ENCODE peak calls at places on chromosomes 16 and 17, in five cellular contexts. One of them, this sample, is unnamed.

GRCh38 chr16:13316008-13316407 is 414.6 kb downstream of the SHISA9 start:
- DNase-seq in mesendoderm: no peak
- DNase-seq in cardiac muscle cell: no peak
- DNase-seq in A549: no peak
- DNase-seq in ascending aorta: no peak
- DNase-seq in this sample: no peak

GRCh38 chr17:41667280-41668008 is 21.2 kb upstream of the EIF1 start:
- DNase-seq in ascending aorta: no peak
- DNase-seq in cardiac muscle cell: no peak
- DNase-seq in mesendoderm: no peak
- DNase-seq in A549: no peak
- DNase-seq in this sample: no peak

GRCh38 chr17:50593321-50593720 is 32.8 kb downstream of the CACNA1G start:
- DNase-seq in ascending aorta: no peak
- DNase-seq in mesendoderm: peak; percentile 77
- DNase-seq in A549: no peak
- DNase-seq in cardiac muscle cell: peak; percentile 98
- DNase-seq in this sample: peak; percentile 82

GRCh38 chr17:29734640-29735039 is 111.9 kb upstream of the CORO6 start:
- DNase-seq in A549: no peak
- DNase-seq in ascending aorta: no peak
- DNase-seq in mesendoderm: no peak
- DNase-seq in cardiac muscle cell: no peak
- DNase-seq in this sample: no peak

GRCh38 chr17:67366193-67367157 is at the start of gene PSMD12:
- DNase-seq in ascending aorta: peak; percentile 96
- DNase-seq in cardiac muscle cell: peak; percentile 94
- DNase-seq in A549: peak; percentile 94
- DNase-seq in mesendoderm: peak; percentile 93
- DNase-seq in this sample: peak; percentile 98

GRCh38 chr17:72122668-72123495 is 2.1 kb downstream of the SOX9 start:
- DNase-seq in mesendoderm: peak; percentile 61
- DNase-seq in cardiac muscle cell: peak; percentile 52
- DNase-seq in ascending aorta: no peak
- DNase-seq in A549: no peak
- DNase-seq in this sample: peak; percentile 79

GRCh38 chr17:77506371-77506991 is 365.7 kb downstream of the SEC14L1 start:
- DNase-seq in ascending aorta: no peak
- DNase-seq in A549: no peak
- DNase-seq in cardiac muscle cell: no peak
- DNase-seq in mesendoderm: no peak
- DNase-seq in this sample: no peak

GRCh38 chr16:22874394-22874793 is 60.4 kb downstream of the HS3ST2 start:
- DNase-seq in mesendoderm: no peak
- DNase-seq in A549: no peak
- DNase-seq in cardiac muscle cell: no peak
- DNase-seq in ascending aorta: no peak
- DNase-seq in this sample: no peak

GRCh38 chr17:29591737-29592624 is 951 bp upstream of the ANKRD13B start:
- DNase-seq in cardiac muscle cell: peak; percentile 93
- DNase-seq in mesendoderm: peak; percentile 95
- DNase-seq in ascending aorta: peak; percentile 91
- DNase-seq in A549: peak; percentile 95
- DNase-seq in this sample: peak; percentile 97

GRCh38 chr17:73566905-73567782 is 77.1 kb downstream of the SDK2 start:
- DNase-seq in ascending aorta: no peak
- DNase-seq in cardiac muscle cell: no peak
- DNase-seq in A549: no peak
- DNase-seq in mesendoderm: peak; percentile 78
- DNase-seq in this sample: no peak

GRCh38 chr17:39304188-39304587 is 78.4 kb upstream of the STAC2 start:
- DNase-seq in ascending aorta: no peak
- DNase-seq in mesendoderm: no peak
- DNase-seq in cardiac muscle cell: no peak
- DNase-seq in A549: no peak
- DNase-seq in this sample: no peak

GRCh38 chr17:28527181-28527681 is 21.1 kb downstream of the FOXN1 start:
- DNase-seq in ascending aorta: no peak
- DNase-seq in cardiac muscle cell: no peak
- DNase-seq in A549: no peak
- DNase-seq in mesendoderm: no peak
- DNase-seq in this sample: no peak

GRCh38 chr17:72826602-72827001 is 265.9 kb downstream of the SLC39A11 start:
- DNase-seq in cardiac muscle cell: no peak
- DNase-seq in mesendoderm: peak; percentile 19
- DNase-seq in ascending aorta: no peak
- DNase-seq in A549: peak; percentile 35
- DNase-seq in this sample: no peak

GRCh38 chr17:29076722-29077121 is 33.8 kb downstream of the PIPOX start:
- DNase-seq in mesendoderm: peak; percentile 60
- DNase-seq in A549: no peak
- DNase-seq in ascending aorta: no peak
- DNase-seq in cardiac muscle cell: no peak
- DNase-seq in this sample: no peak

GRCh38 chr17:72659811-72660210 is 432.7 kb downstream of the SLC39A11 start:
- DNase-seq in cardiac muscle cell: no peak
- DNase-seq in mesendoderm: peak; percentile 28
- DNase-seq in A549: no peak
- DNase-seq in ascending aorta: no peak
- DNase-seq in this sample: no peak

GRCh38 chr17:75335315-75335714 is 46.1 kb upstream of the SLC25A19 start:
- DNase-seq in cardiac muscle cell: no peak
- DNase-seq in mesendoderm: peak; percentile 85
- DNase-seq in A549: no peak
- DNase-seq in ascending aorta: no peak
- DNase-seq in this sample: no peak

GRCh38 chr16:53775821-53776431 is 72.0 kb downstream of the FTO start:
- DNase-seq in mesendoderm: peak; percentile 88
- DNase-seq in ascending aorta: peak; percentile 69
- DNase-seq in cardiac muscle cell: no peak
- DNase-seq in A549: peak; percentile 39
- DNase-seq in this sample: peak; percentile 60

DNA sequence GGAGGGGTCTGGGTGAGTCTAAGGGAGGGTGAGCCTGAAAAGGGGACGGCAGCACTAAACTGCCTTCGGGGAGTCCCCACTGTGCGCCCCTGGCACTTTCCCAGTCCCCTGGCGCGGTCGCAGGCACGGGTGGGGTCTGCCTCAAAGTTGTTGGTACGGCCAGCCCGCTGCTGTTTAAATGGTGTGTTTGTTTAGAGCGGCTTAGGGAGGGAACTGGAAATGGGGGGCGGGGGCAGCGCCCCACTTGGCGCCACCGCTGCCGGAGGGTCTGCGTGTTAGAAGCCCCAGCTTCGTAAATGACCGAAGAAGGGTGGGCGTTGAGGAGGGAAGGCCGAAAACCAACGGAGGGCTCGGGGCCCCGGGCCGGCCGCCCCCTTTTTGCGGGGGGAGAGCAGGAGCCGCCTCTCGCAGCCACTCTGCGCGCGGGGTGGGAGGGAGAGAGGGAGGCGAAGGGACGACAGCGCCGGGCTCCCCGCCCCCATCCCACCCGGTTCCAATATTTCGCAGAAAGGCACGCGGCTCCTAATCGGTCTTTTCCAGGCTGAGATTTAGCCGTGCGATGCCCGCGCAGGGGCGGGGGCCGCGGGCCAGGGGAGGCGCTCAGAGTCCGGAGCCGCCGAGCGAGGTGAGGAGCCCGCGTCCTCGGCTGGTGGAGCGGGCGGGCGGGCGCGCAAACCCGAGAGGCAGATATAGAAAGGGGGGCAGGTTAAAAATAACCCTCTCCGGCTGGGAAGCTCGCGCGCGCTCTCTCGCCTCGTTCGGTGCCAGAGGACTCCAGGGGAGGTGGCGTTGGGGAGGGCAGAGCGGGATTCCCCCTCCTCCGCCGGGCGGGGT is 55.0 kb downstream of the SREBF1 start:
- DNase-seq in A549: peak; percentile 43
- DNase-seq in ascending aorta: peak; percentile 85
- DNase-seq in mesendoderm: peak; percentile 77
- DNase-seq in cardiac muscle cell: peak; percentile 95
- DNase-seq in this sample: peak; percentile 93
- H3K27ac ChIP-seq in A549: peak overlapping the region; percentile 50
- H3K27ac ChIP-seq in ascending aorta: peak overlapping the region; percentile 83
- H3K27ac ChIP-seq in mesendoderm: peak overlapping the region; percentile 55
- H3K27ac ChIP-seq in cardiac muscle cell: peak overlapping the region; percentile 96
- H3K27ac ChIP-seq in this sample: peak overlapping the region; percentile 60

GRCh38 chr16:934178-934577 is 36.6 kb downstream of the LMF1 start:
- DNase-seq in cardiac muscle cell: no peak
- DNase-seq in ascending aorta: no peak
- DNase-seq in A549: no peak
- DNase-seq in mesendoderm: no peak
- DNase-seq in this sample: no peak

GRCh38 chr16:933581-933980 is 37.2 kb downstream of the LMF1 start:
- DNase-seq in ascending aorta: no peak
- DNase-seq in mesendoderm: no peak
- DNase-seq in cardiac muscle cell: no peak
- DNase-seq in A549: no peak
- DNase-seq in this sample: no peak

GRCh38 chr16:937311-937710 is 33.5 kb downstream of the LMF1 start:
- DNase-seq in ascending aorta: no peak
- DNase-seq in mesendoderm: no peak
- DNase-seq in A549: no peak
- DNase-seq in cardiac muscle cell: no peak
- DNase-seq in this sample: no peak

GRCh38 chr16:937723-938122 is 33.1 kb downstream of the LMF1 start:
- DNase-seq in A549: no peak
- DNase-seq in cardiac muscle cell: no peak
- DNase-seq in ascending aorta: no peak
- DNase-seq in mesendoderm: no peak
- DNase-seq in this sample: no peak

DNA sequence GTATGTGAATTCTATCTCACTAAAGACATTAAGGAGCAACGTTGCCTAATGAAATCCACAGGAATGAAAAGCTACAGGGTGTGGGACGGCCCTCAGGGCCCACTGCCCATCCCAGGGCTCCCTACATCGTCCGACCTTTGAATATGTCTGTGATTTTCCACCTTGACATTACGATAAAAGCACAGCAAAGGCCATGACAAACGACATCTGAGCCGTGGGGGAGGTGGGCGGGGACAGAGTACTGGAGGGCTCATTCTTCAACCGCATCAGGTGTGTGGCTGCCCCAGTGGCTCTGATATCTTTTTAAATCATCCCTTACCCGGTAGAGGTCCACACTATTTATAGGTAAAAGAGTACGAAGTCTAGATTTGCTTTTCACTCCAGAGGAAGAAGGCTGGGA is 35.1 kb downstream of the LMF1 start:
- DNase-seq in ascending aorta: no peak
- DNase-seq in A549: no peak
- DNase-seq in cardiac muscle cell: no peak
- DNase-seq in mesendoderm: no peak
- DNase-seq in this sample: no peak
- H3K27ac ChIP-seq in ascending aorta: no peak overlapping the region
- H3K27ac ChIP-seq in A549: no peak overlapping the region
- H3K27ac ChIP-seq in cardiac muscle cell: no peak overlapping the region
- H3K27ac ChIP-seq in mesendoderm: no peak overlapping the region
- H3K27ac ChIP-seq in this sample: no peak overlapping the region

GRCh38 chr16:86945166-86945900 is 367.0 kb downstream of the FOXL1 start:
- DNase-seq in A549: no peak
- DNase-seq in cardiac muscle cell: no peak
- DNase-seq in mesendoderm: peak; percentile 57
- DNase-seq in ascending aorta: no peak
- DNase-seq in this sample: no peak

GRCh38 chr16:86939609-86940008 is 361.3 kb downstream of the FOXL1 start:
- DNase-seq in cardiac muscle cell: no peak
- DNase-seq in ascending aorta: no peak
- DNase-seq in A549: no peak
- DNase-seq in mesendoderm: no peak
- DNase-seq in this sample: no peak

GRCh38 chr16:86946396-86946795 is 368.0 kb downstream of the FOXL1 start:
- DNase-seq in cardiac muscle cell: no peak
- DNase-seq in ascending aorta: no peak
- DNase-seq in mesendoderm: peak; percentile 89
- DNase-seq in A549: peak; percentile 26
- DNase-seq in this sample: no peak

GRCh38 chr16:86942469-86943175 is 364.3 kb downstream of the FOXL1 start:
- DNase-seq in ascending aorta: no peak
- DNase-seq in mesendoderm: no peak
- DNase-seq in A549: no peak
- DNase-seq in cardiac muscle cell: no peak
- DNase-seq in this sample: no peak

DNA sequence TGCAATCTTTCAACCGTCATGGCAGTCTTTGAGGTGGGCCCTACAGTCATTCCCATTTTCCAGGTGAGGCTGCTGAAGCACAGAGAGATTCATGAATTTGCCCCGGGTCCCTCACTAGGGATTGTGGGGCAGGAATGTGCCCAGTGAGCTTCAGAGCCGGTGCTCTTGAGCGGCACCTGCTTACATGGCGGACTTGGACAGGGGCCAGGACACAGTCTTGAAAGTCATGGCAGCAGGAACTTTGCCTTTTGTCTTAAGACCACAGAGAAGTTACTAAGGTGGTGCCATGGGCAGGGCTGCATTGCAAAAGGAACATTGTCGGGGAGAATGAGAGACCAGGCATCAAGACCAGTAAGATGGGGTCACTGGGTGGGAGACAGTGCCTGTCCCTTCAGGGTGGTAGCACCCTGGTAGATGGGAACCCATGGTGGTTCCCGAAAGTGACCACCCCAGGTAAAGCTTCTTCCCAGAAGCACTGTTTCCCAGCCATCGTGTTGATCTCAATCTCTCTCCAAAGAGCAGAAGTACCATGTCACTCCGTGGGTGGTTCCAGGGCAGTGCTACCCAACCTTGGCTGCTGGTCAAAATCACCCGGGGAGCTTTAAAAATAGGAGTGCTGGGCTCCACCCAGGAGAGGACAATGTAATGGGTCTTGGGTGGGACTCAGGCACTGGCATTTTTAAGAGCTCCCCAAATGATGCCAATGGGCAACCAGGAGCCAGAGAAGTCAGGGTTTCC is 363.6 kb downstream of the FOXL1 start:
- DNase-seq in mesendoderm: no peak
- DNase-seq in ascending aorta: no peak
- DNase-seq in A549: no peak
- DNase-seq in cardiac muscle cell: no peak
- DNase-seq in this sample: no peak
- H3K27ac ChIP-seq in mesendoderm: no peak overlapping the region
- H3K27ac ChIP-seq in ascending aorta: peak overlapping the region; percentile 71
- H3K27ac ChIP-seq in A549: no peak overlapping the region
- H3K27ac ChIP-seq in cardiac muscle cell: no peak overlapping the region
- H3K27ac ChIP-seq in this sample: no peak overlapping the region

GRCh38 chr17:53919356-53919755 is 96.6 kb downstream of the KIF2B start:
- DNase-seq in ascending aorta: no peak
- DNase-seq in A549: no peak
- DNase-seq in cardiac muscle cell: no peak
- DNase-seq in mesendoderm: no peak
- DNase-seq in this sample: no peak
- H3K27ac ChIP-seq in ascending aorta: no peak overlapping the region
- H3K27ac ChIP-seq in A549: no peak overlapping the region
- H3K27ac ChIP-seq in cardiac muscle cell: no peak overlapping the region
- H3K27ac ChIP-seq in mesendoderm: no peak overlapping the region
- H3K27ac ChIP-seq in this sample: no peak overlapping the region

GRCh38 chr17:788551-788950 is 6.4 kb downstream of the MRM3 start:
- DNase-seq in A549: no peak
- DNase-seq in mesendoderm: no peak
- DNase-seq in ascending aorta: no peak
- DNase-seq in cardiac muscle cell: no peak
- DNase-seq in this sample: no peak
- H3K27ac ChIP-seq in A549: no peak overlapping the region
- H3K27ac ChIP-seq in mesendoderm: no peak overlapping the region
- H3K27ac ChIP-seq in ascending aorta: no peak overlapping the region
- H3K27ac ChIP-seq in cardiac muscle cell: no peak overlapping the region
- H3K27ac ChIP-seq in this sample: no peak overlapping the region